ENCODE peak calls at places on chromosome 4, in ten cellular contexts. N is memory B cell; M is myocyte; J is NCI-H2081; P is aorta; R is lower lobe of right lung; B is kidney; D is activated CD8-positive, alpha-beta T cell treated with anti-CD3 and anti-CD28 coated beads for 36 hours; T is AG08396; Y is choroid plexus epithelial cell. W is an unnamed sample.

GRCh38 chr4:107034982-107035710 is 967 bp downstream of the DKK2 start:
- DNase-seq in N (no peak), M (peak; percentile 25), J (no peak), P (peak; percentile 51), R (peak; percentile 44), B (peak; percentile 72), D (peak; percentile 42), T (peak; percentile 31), Y (peak; percentile 46), W (no peak)

GRCh38 chr4:127748957-127749356 is 18.8 kb downstream of the SLC25A31 start:
- DNase-seq in N (no peak), M (no peak), J (no peak), P (no peak), R (no peak), B (no peak), D (no peak), T (no peak), Y (no peak), W (no peak)

GRCh38 chr4:183532823-183533222 is 28.0 kb downstream of the ING2 start:
- DNase-seq in N (no peak), M (peak; percentile 40), J (no peak), P (no peak), R (no peak), B (no peak), D (no peak), T (no peak), Y (peak; percentile 48), W (no peak)

GRCh38 chr4:168848112-168848511 is 161.9 kb downstream of the CBR4 start:
- DNase-seq in N (no peak), M (no peak), J (no peak), P (no peak), R (no peak), B (no peak), D (no peak), T (no peak), Y (peak; percentile 47), W (no peak)

GRCh38 chr4:734951-735350 is 29.3 kb downstream of the PCGF3 start:
- DNase-seq in N (no peak), M (no peak), J (no peak), P (no peak), R (no peak), B (no peak), D (no peak), T (no peak), Y (no peak), W (no peak)

GRCh38 chr4:104395219-104395618 is 99.5 kb downstream of the CXXC4 start:
- DNase-seq in N (no peak), M (peak; percentile 27), J (peak; percentile 95), P (no peak), R (no peak), B (no peak), D (no peak), T (no peak), Y (no peak), W (peak; percentile 2)

GRCh38 chr4:106717094-106717493 is 319.0 kb downstream of the DKK2 start:
- DNase-seq in N (no peak), M (peak; percentile 20), J (no peak), P (no peak), R (no peak), B (no peak), D (no peak), T (no peak), Y (peak; percentile 19), W (no peak)

GRCh38 chr4:173403051-173403450 is 4.1 kb upstream of the SCRG1 start:
- DNase-seq in N (no peak), M (no peak), J (no peak), P (no peak), R (no peak), B (no peak), D (no peak), T (peak; percentile 27), Y (peak; percentile 56), W (no peak)

GRCh38 chr4:7186516-7187296 is 5.6 kb upstream of the SORCS2 start:
- DNase-seq in N (no peak), M (no peak), J (no peak), P (no peak), R (peak; percentile 22), B (peak; percentile 39), D (no peak), T (no peak), Y (no peak), W (no peak)

GRCh38 chr4:93710101-93710846 is 118.3 kb upstream of the ATOH1 start:
- DNase-seq in N (no peak), M (no peak), J (peak; percentile 5), P (no peak), R (no peak), B (no peak), D (no peak), T (no peak), Y (no peak), W (no peak)

GRCh38 chr4:156888762-156889161 is 82.8 kb downstream of the PDGFC start:
- DNase-seq in N (no peak), M (peak; percentile 28), J (no peak), P (no peak), R (no peak), B (no peak), D (no peak), T (no peak), Y (peak; percentile 81), W (no peak)

GRCh38 chr4:40333921-40334352 is 1.2 kb upstream of the CHRNA9 start:
- DNase-seq in N (no peak), M (peak; percentile 86), J (peak; percentile 24), P (no peak), R (no peak), B (no peak), D (no peak), T (peak; percentile 35), Y (peak; percentile 75), W (peak; percentile 37)

GRCh38 chr4:168511780-168512467 is 15.1 kb downstream of the PALLD start:
- DNase-seq in N (no peak), M (no peak), J (no peak), P (no peak), R (no peak), B (no peak), D (peak; percentile 92), T (no peak), Y (no peak), W (no peak)

GRCh38 chr4:56730097-56730496 is 49.0 kb upstream of the HOPX start:
- DNase-seq in N (no peak), M (no peak), J (no peak), P (no peak), R (no peak), B (no peak), D (peak; percentile 14), T (no peak), Y (no peak), W (no peak)

GRCh38 chr4:11039494-11040142 is 355.1 kb upstream of the CLNK start:
- DNase-seq in N (no peak), M (no peak), J (no peak), P (no peak), R (no peak), B (no peak), D (no peak), T (no peak), Y (no peak), W (no peak)

GRCh38 chr4:2045518-2045951 is 13.6 kb upstream of the NAT8L start:
- DNase-seq in N (no peak), M (peak; percentile 22), J (no peak), P (no peak), R (no peak), B (peak; percentile 45), D (no peak), T (peak; percentile 38), Y (no peak), W (no peak)

GRCh38 chr4:133316874-133317273 is 167.8 kb downstream of the PCDH10 start:
- DNase-seq in N (no peak), M (peak; percentile 25), J (no peak), P (no peak), R (no peak), B (no peak), D (no peak), T (no peak), Y (peak; percentile 6), W (no peak)

GRCh38 chr4:5381981-5382441 is 326.3 kb downstream of the EVC2 start:
- DNase-seq in N (no peak), M (no peak), J (no peak), P (no peak), R (no peak), B (no peak), D (no peak), T (peak; percentile 57), Y (peak; percentile 67), W (no peak)

GRCh38 chr4:54607067-54607466 is 50.7 kb upstream of the KIT start:
- DNase-seq in N (no peak), M (no peak), J (no peak), P (no peak), R (no peak), B (no peak), D (no peak), T (no peak), Y (no peak), W (no peak)